ENCODE peak calls at places on chromosomes 11 and 22, in nine cellular contexts. One of them, this sample, is unnamed.

GRCh38 chr22:41469218-41469851 is 418 bp downstream of the ACO2 start:
- DNase-seq in A172: no peak
- DNase-seq in neuronal stem cell: no peak
- DNase-seq in lung: no peak
- DNase-seq in brain microvascular endothelial cell: no peak
- DNase-seq in fibroblast of lung: no peak
- DNase-seq in neural progenitor cell: peak; percentile 55
- DNase-seq in B cell: peak; percentile 52
- DNase-seq in HS-5: no peak
- DNase-seq in this sample: no peak

GRCh38 chr22:26547426-26547825 is 35.2 kb upstream of the TFIP11 start:
- DNase-seq in A172: no peak
- DNase-seq in neuronal stem cell: no peak
- DNase-seq in lung: no peak
- DNase-seq in brain microvascular endothelial cell: no peak
- DNase-seq in fibroblast of lung: peak; percentile 10
- DNase-seq in neural progenitor cell: no peak
- DNase-seq in B cell: no peak
- DNase-seq in HS-5: no peak
- DNase-seq in this sample: no peak

GRCh38 chr11:78465169-78465942 is 47.7 kb upstream of the GAB2 start:
- DNase-seq in A172: no peak
- DNase-seq in neuronal stem cell: no peak
- DNase-seq in lung: no peak
- DNase-seq in brain microvascular endothelial cell: no peak
- DNase-seq in fibroblast of lung: no peak
- DNase-seq in neural progenitor cell: no peak
- DNase-seq in B cell: peak; percentile 41
- DNase-seq in HS-5: no peak
- DNase-seq in this sample: no peak

GRCh38 chr11:134374171-134374570 is 37.9 kb downstream of the B3GAT1 start:
- DNase-seq in A172: no peak
- DNase-seq in neuronal stem cell: no peak
- DNase-seq in lung: no peak
- DNase-seq in brain microvascular endothelial cell: no peak
- DNase-seq in fibroblast of lung: no peak
- DNase-seq in neural progenitor cell: no peak
- DNase-seq in B cell: no peak
- DNase-seq in HS-5: no peak
- DNase-seq in this sample: no peak

GRCh38 chr11:38927993-38928392 is 2330.0 kb upstream of the RAG2 start:
- DNase-seq in A172: no peak
- DNase-seq in neuronal stem cell: no peak
- DNase-seq in lung: no peak
- DNase-seq in brain microvascular endothelial cell: no peak
- DNase-seq in fibroblast of lung: no peak
- DNase-seq in neural progenitor cell: no peak
- DNase-seq in B cell: no peak
- DNase-seq in HS-5: no peak
- DNase-seq in this sample: no peak

GRCh38 chr11:3885855-3886254 is 30.4 kb downstream of the STIM1 start:
- DNase-seq in A172: peak; percentile 63
- DNase-seq in neuronal stem cell: no peak
- DNase-seq in lung: no peak
- DNase-seq in brain microvascular endothelial cell: peak; percentile 10
- DNase-seq in fibroblast of lung: peak; percentile 15
- DNase-seq in neural progenitor cell: no peak
- DNase-seq in B cell: no peak
- DNase-seq in HS-5: no peak
- DNase-seq in this sample: no peak

GRCh38 chr11:31160504-31161422 is 208.8 kb downstream of the DCDC1 start:
- DNase-seq in A172: no peak
- DNase-seq in neuronal stem cell: peak; percentile 8
- DNase-seq in lung: no peak
- DNase-seq in brain microvascular endothelial cell: no peak
- DNase-seq in fibroblast of lung: no peak
- DNase-seq in neural progenitor cell: peak; percentile 58
- DNase-seq in B cell: no peak
- DNase-seq in HS-5: no peak
- DNase-seq in this sample: peak; percentile 22

GRCh38 chr11:1691878-1692707 is 4.9 kb upstream of the KRTAP5-6 start:
- DNase-seq in A172: no peak
- DNase-seq in neuronal stem cell: no peak
- DNase-seq in lung: no peak
- DNase-seq in brain microvascular endothelial cell: no peak
- DNase-seq in fibroblast of lung: no peak
- DNase-seq in neural progenitor cell: no peak
- DNase-seq in B cell: no peak
- DNase-seq in HS-5: no peak
- DNase-seq in this sample: no peak

GRCh38 chr11:68146704-68147474 is 25.7 kb upstream of the CHKA start:
- DNase-seq in A172: peak; percentile 30
- DNase-seq in neuronal stem cell: no peak
- DNase-seq in lung: peak; percentile 57
- DNase-seq in brain microvascular endothelial cell: peak; percentile 28
- DNase-seq in fibroblast of lung: peak; percentile 39
- DNase-seq in neural progenitor cell: no peak
- DNase-seq in B cell: no peak
- DNase-seq in HS-5: no peak
- DNase-seq in this sample: peak; percentile 59

GRCh38 chr11:76629853-76630599 is 40.5 kb downstream of the LRRC32 start:
- DNase-seq in A172: no peak
- DNase-seq in neuronal stem cell: no peak
- DNase-seq in lung: peak; percentile 58
- DNase-seq in brain microvascular endothelial cell: no peak
- DNase-seq in fibroblast of lung: no peak
- DNase-seq in neural progenitor cell: no peak
- DNase-seq in B cell: no peak
- DNase-seq in HS-5: peak; percentile 15
- DNase-seq in this sample: no peak

GRCh38 chr11:67504950-67505561 is at the start of gene PITPNM1:
- DNase-seq in A172: peak; percentile 27
- DNase-seq in neuronal stem cell: peak; percentile 66
- DNase-seq in lung: peak; percentile 76
- DNase-seq in brain microvascular endothelial cell: no peak
- DNase-seq in fibroblast of lung: peak; percentile 43
- DNase-seq in neural progenitor cell: peak; percentile 86
- DNase-seq in B cell: peak; percentile 72
- DNase-seq in HS-5: no peak
- DNase-seq in this sample: peak; percentile 92

GRCh38 chr11:116192509-116193206 is 580.1 kb downstream of the BUD13 start:
- DNase-seq in A172: no peak
- DNase-seq in neuronal stem cell: no peak
- DNase-seq in lung: no peak
- DNase-seq in brain microvascular endothelial cell: no peak
- DNase-seq in fibroblast of lung: peak; percentile 8
- DNase-seq in neural progenitor cell: peak; percentile 41
- DNase-seq in B cell: no peak
- DNase-seq in HS-5: no peak
- DNase-seq in this sample: no peak

GRCh38 chr22:47589271-47590250 is 827.1 kb downstream of the TBC1D22A start:
- DNase-seq in A172: no peak
- DNase-seq in neuronal stem cell: no peak
- DNase-seq in lung: no peak
- DNase-seq in brain microvascular endothelial cell: no peak
- DNase-seq in fibroblast of lung: no peak
- DNase-seq in neural progenitor cell: no peak
- DNase-seq in B cell: no peak
- DNase-seq in HS-5: no peak
- DNase-seq in this sample: no peak

GRCh38 chr22:23841736-23842404 is 3.1 kb upstream of the DERL3 start:
- DNase-seq in A172: no peak
- DNase-seq in neuronal stem cell: no peak
- DNase-seq in lung: no peak
- DNase-seq in brain microvascular endothelial cell: no peak
- DNase-seq in fibroblast of lung: no peak
- DNase-seq in neural progenitor cell: peak; percentile 51
- DNase-seq in B cell: no peak
- DNase-seq in HS-5: no peak
- DNase-seq in this sample: no peak

GRCh38 chr11:108635106-108635505 is 29.8 kb upstream of the DDX10 start:
- DNase-seq in A172: no peak
- DNase-seq in neuronal stem cell: no peak
- DNase-seq in lung: no peak
- DNase-seq in brain microvascular endothelial cell: no peak
- DNase-seq in fibroblast of lung: peak; percentile 30
- DNase-seq in neural progenitor cell: no peak
- DNase-seq in B cell: no peak
- DNase-seq in HS-5: no peak
- DNase-seq in this sample: no peak

GRCh38 chr11:123474994-123475393 is 44.9 kb downstream of the GRAMD1B start:
- DNase-seq in A172: peak; percentile 26
- DNase-seq in neuronal stem cell: no peak
- DNase-seq in lung: no peak
- DNase-seq in brain microvascular endothelial cell: peak; percentile 23
- DNase-seq in fibroblast of lung: peak; percentile 66
- DNase-seq in neural progenitor cell: no peak
- DNase-seq in B cell: no peak
- DNase-seq in HS-5: no peak
- DNase-seq in this sample: no peak

GRCh38 chr22:20130739-20131592 is 638 bp upstream of the ZDHHC8 start:
- DNase-seq in A172: no peak
- DNase-seq in neuronal stem cell: peak; percentile 74
- DNase-seq in lung: peak; percentile 81
- DNase-seq in brain microvascular endothelial cell: peak; percentile 68
- DNase-seq in fibroblast of lung: peak; percentile 84
- DNase-seq in neural progenitor cell: peak; percentile 86
- DNase-seq in B cell: peak; percentile 84
- DNase-seq in HS-5: no peak
- DNase-seq in this sample: peak; percentile 89

GRCh38 chr11:66204412-66204811 is 64.0 kb upstream of the RAB1B start:
- DNase-seq in A172: no peak
- DNase-seq in neuronal stem cell: no peak
- DNase-seq in lung: no peak
- DNase-seq in brain microvascular endothelial cell: no peak
- DNase-seq in fibroblast of lung: no peak
- DNase-seq in neural progenitor cell: no peak
- DNase-seq in B cell: no peak
- DNase-seq in HS-5: no peak
- DNase-seq in this sample: no peak

GRCh38 chr11:6371825-6372224 is 18.4 kb upstream of the SMPD1 start:
- DNase-seq in A172: no peak
- DNase-seq in neuronal stem cell: no peak
- DNase-seq in lung: no peak
- DNase-seq in brain microvascular endothelial cell: no peak
- DNase-seq in fibroblast of lung: no peak
- DNase-seq in neural progenitor cell: no peak
- DNase-seq in B cell: no peak
- DNase-seq in HS-5: no peak
- DNase-seq in this sample: peak; percentile 35

GRCh38 chr22:46117206-46118199 is 32.8 kb upstream of the PPARA start:
- DNase-seq in A172: no peak
- DNase-seq in neuronal stem cell: no peak
- DNase-seq in lung: no peak
- DNase-seq in brain microvascular endothelial cell: no peak
- DNase-seq in fibroblast of lung: no peak
- DNase-seq in neural progenitor cell: no peak
- DNase-seq in B cell: no peak
- DNase-seq in HS-5: no peak
- DNase-seq in this sample: no peak